ENCODE peak calls at places on chromosomes 1 and 21, in eight cellular contexts. G is Calu3, C is AG10803, R is fibroblast of pulmonary artery, O is endothelial cell, V is mammary epithelial cell, W is omental fat pad, L is Caco-2. F is an unnamed sample.

GRCh38 chr1:180156201-180156600 is 1.5 kb downstream of the QSOX1 start:
- DNase-seq in G (no peak), C (no peak), R (no peak), W (no peak), L (no peak), O (no peak), V (no peak), F (no peak)

GRCh38 chr1:3065396-3065795 is 3.6 kb upstream of the PRDM16 start:
- DNase-seq in W (no peak), V (no peak), C (no peak), G (no peak), L (peak), R (no peak), O (no peak), F (no peak)

GRCh38 chr1:228792601-228793000 is 57.3 kb downstream of the RHOU start:
- DNase-seq in O (no peak), L (no peak), V (no peak), G (no peak), W (no peak), C (no peak), R (no peak), F (no peak)

GRCh38 chr1:168709407-168709891 is 19.6 kb downstream of the DPT start:
- DNase-seq in G (peak), C (peak), L (no peak), V (peak), W (no peak), O (no peak), R (peak), F (no peak)

GRCh38 chr1:71414229-71414628 is 333.4 kb upstream of the ZRANB2 start:
- DNase-seq in W (no peak), L (no peak), V (no peak), C (no peak), G (no peak), R (peak), O (no peak), F (no peak)

GRCh38 chr1:179038528-179039281 is 13.0 kb downstream of the FAM20B start:
- DNase-seq in L (no peak), V (peak), W (no peak), G (no peak), O (no peak), R (no peak), C (no peak), F (no peak)

GRCh38 chr1:234611799-234612351 is 1.9 kb upstream of the IRF2BP2 start:
- DNase-seq in G (peak), R (no peak), C (peak), O (no peak), L (peak), W (no peak), V (no peak), F (peak)

GRCh38 chr1:225950905-225951351 is 9.9 kb upstream of the LEFTY2 start:
- DNase-seq in O (no peak), W (no peak), R (no peak), C (no peak), L (no peak), G (no peak), V (no peak), F (no peak)

GRCh38 chr21:29347274-29347681 is 48.6 kb downstream of the BACH1 start:
- DNase-seq in W (no peak), C (no peak), G (no peak), R (no peak), O (no peak), L (peak), V (no peak), F (no peak)

GRCh38 chr1:5903680-5904079 is 88.5 kb downstream of the NPHP4 start:
- DNase-seq in V (no peak), O (no peak), C (no peak), G (no peak), L (no peak), W (no peak), R (no peak), F (no peak)

GRCh38 chr1:226870323-226871046 is at the start of gene PSEN2:
- DNase-seq in W (peak), V (peak), L (peak), G (peak), C (peak), R (peak), O (peak), F (peak)

GRCh38 chr1:60000625-60001024 is 72.9 kb downstream of the C1orf87 start:
- DNase-seq in W (no peak), L (no peak), R (no peak), V (no peak), O (no peak), G (no peak), C (no peak), F (no peak)
- TF ChIP-seq CTCF in W (no peak), L (no peak), R (no peak), V (no peak), O (no peak), G (no peak), C (no peak), F (no peak)

DNA sequence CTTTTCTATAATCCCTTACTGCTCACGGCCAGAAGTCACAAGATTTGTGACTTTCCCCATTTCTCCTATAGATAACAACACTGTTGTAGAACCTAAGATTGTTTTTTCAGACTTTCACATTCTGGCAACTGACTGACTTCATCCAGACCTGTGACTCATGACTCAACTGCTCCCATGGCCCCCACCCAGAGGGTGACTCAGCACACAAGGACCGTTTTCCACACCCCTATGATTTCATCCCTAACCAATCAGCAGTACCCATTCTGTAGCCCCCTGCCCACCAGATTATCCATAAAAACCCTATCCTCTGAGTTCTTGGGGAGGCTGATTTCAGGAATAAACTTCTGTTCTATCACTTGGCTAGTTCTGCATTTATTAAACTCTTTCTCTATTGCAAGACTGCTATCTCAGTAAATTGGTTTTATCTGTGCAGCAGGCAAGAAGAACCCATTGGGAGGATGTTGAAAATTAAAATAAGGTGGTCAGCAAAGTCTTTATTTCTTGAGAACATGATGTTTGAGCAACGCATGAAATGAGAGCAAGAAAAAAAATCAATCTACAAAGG is 79.7 kb downstream of the NGF start:
- DNase-seq in C (peak), W (no peak), V (peak), G (no peak), O (no peak), R (peak), L (no peak), F (no peak)
- TF ChIP-seq CTCF in C (no peak), W (no peak), V (no peak), G (no peak), O (no peak), R (no peak), L (no peak), F (no peak)

GRCh38 chr1:25757846-25758185 is 42.2 kb upstream of the SELENON start:
- DNase-seq in L (no peak), W (no peak), R (no peak), O (no peak), C (no peak), G (no peak), V (no peak), F (no peak)

GRCh38 chr1:25760122-25760719 is 39.8 kb upstream of the SELENON start:
- DNase-seq in G (no peak), V (no peak), W (no peak), L (no peak), C (no peak), R (no peak), O (no peak), F (no peak)

GRCh38 chr1:25760871-25761270 is 39.1 kb upstream of the SELENON start:
- DNase-seq in O (no peak), G (no peak), W (no peak), L (no peak), C (no peak), R (no peak), V (no peak), F (no peak)

GRCh38 chr1:25757151-25757845 is 42.7 kb upstream of the SELENON start:
- DNase-seq in V (no peak), L (no peak), G (no peak), R (no peak), C (no peak), O (no peak), W (no peak), F (no peak)

GRCh38 chr1:25758466-25759070 is 41.4 kb upstream of the SELENON start:
- DNase-seq in W (no peak), V (no peak), L (no peak), C (no peak), G (no peak), O (no peak), R (no peak), F (no peak)
- TF ChIP-seq CTCF in W (no peak), V (no peak), L (peak), C (no peak), G (no peak), O (no peak), R (no peak), F (no peak)

GRCh38 chr1:113390871-113391642 is 742 bp downstream of the MAGI3 start:
- DNase-seq in O (peak), R (peak), V (peak), L (peak), W (no peak), G (peak), C (peak), F (peak)
- TF ChIP-seq CTCF in O (no peak), R (no peak), V (peak), L (no peak), W (no peak), G (no peak), C (no peak), F (no peak)

DNA sequence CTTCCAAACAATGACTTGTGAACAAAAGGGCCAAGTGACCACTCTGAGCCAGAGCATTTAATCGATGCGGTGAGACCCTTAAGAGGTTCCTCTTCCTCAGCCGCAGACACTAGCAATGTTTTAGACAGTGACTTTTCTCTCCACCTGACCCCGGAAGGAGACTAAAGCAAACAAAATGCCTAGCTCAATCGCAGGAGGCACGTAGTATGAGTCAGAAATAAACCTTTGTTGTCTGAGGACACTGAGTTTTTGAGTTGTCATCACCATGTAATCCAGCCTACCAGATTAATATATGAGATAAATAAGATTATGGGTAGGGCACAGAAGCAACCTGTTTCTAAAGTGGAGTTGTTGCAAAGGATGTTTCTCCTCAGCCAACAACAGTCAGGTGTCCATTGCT is 326.2 kb upstream of the DUSP10 start:
- DNase-seq in O (no peak), V (no peak), C (no peak), R (no peak), W (no peak), G (no peak), L (no peak), F (no peak)
- TF ChIP-seq CTCF in O (no peak), V (no peak), C (no peak), R (no peak), W (no peak), G (no peak), L (no peak), F (no peak)

F was measured in activated CD8-positive, alpha-beta T cell treated with anti-CD3 and anti-CD28 coated beads for 36 hours.